ENCODE peak calls at places on chromosomes 16 and 17, in ten cellular contexts. G, L, H, P, Z, U, J, N, V and A are unnamed samples. For H3K36me3, the result is how much of the 10 kb centered on the place peaks cover.

GRCh38 chr16:68778551-68779231 is 41.6 kb downstream of the CDH1 start:
- DNase-seq in L (no peak), U (peak), Z (no peak), G (no peak), V (no peak), P (no peak), N (peak), J (no peak), H (peak), A (no peak)

GRCh38 chr16:77558786-77559185 is 124.0 kb upstream of the ADAMTS18 start:
- DNase-seq in H (no peak), G (no peak), L (no peak), V (no peak), J (no peak), N (no peak), Z (no peak), U (no peak), P (no peak), A (no peak)

GRCh38 chr17:79420318-79421243 is 190.3 kb downstream of the RBFOX3 start:
- DNase-seq in P (no peak), N (no peak), Z (no peak), V (no peak), U (no peak), H (no peak), L (peak), G (no peak), J (no peak), A (no peak)

GRCh38 chr16:75640598-75640997 is 6.9 kb downstream of the KARS1 start:
- DNase-seq in V (no peak), N (no peak), U (no peak), G (no peak), L (no peak), J (no peak), Z (no peak), P (no peak), H (no peak), A (no peak)

GRCh38 chr16:60641067-60641466 is 1395.2 kb downstream of the CDH8 start:
- DNase-seq in J (no peak), H (no peak), N (no peak), V (no peak), P (no peak), U (no peak), L (no peak), G (no peak), Z (no peak), A (no peak)

GRCh38 chr17:67421869-67422273 is 44.8 kb downstream of the PITPNC1 start:
- DNase-seq in L (peak), J (peak), P (peak), U (no peak), N (no peak), G (no peak), V (peak), H (peak), Z (no peak), A (no peak)

GRCh38 chr17:41284043-41284442 is 8.5 kb downstream of the KRTAP9-7 start:
- DNase-seq in L (peak), Z (no peak), G (no peak), J (no peak), N (no peak), P (no peak), U (no peak), H (peak), V (no peak), A (no peak)

GRCh38 chr16:4538386-4539235 is at the start of gene CDIP1:
- DNase-seq in H (peak), G (peak), Z (peak), N (peak), L (peak), V (peak), P (no peak), U (peak), J (peak), A (peak)

GRCh38 chr16:88118376-88118775 is 167.1 kb downstream of the BANP start:
- DNase-seq in Z (no peak), L (no peak), U (peak), P (no peak), H (no peak), V (no peak), G (no peak), N (no peak), J (no peak), A (no peak)

GRCh38 chr17:76408037-76408849 is 23.8 kb downstream of the SPHK1 start:
- DNase-seq in V (no peak), H (peak), N (peak), G (peak), U (peak), J (peak), L (peak), Z (peak), P (peak), A (peak)

GRCh38 chr17:44630703-44631102 is 25.6 kb upstream of the MEIOC start:
- DNase-seq in G (no peak), V (no peak), H (no peak), L (no peak), U (no peak), P (no peak), N (no peak), J (no peak), Z (no peak), A (no peak)

GRCh38 chr17:492015-492399 is 139.4 kb upstream of the RPH3AL start:
- DNase-seq in V (no peak), L (no peak), G (peak), N (no peak), H (no peak), U (no peak), J (no peak), Z (no peak), P (no peak), A (no peak)

GRCh38 chr16:67936124-67936875 is at the start of gene PSMB10:
- DNase-seq in J (no peak), U (peak), G (peak), Z (peak), L (peak), V (peak), P (no peak), N (peak), H (peak), A (peak)

GRCh38 chr16:50209548-50210265 is 56.6 kb downstream of the TENT4B start:
- DNase-seq in Z (no peak), P (no peak), U (no peak), L (no peak), N (no peak), H (peak), G (no peak), J (no peak), V (no peak), A (peak)

GRCh38 chr17:67481808-67482207 is 104.7 kb downstream of the PITPNC1 start:
- DNase-seq in L (peak), V (no peak), U (no peak), P (no peak), H (no peak), J (no peak), N (no peak), G (no peak), Z (no peak), A (no peak)

GRCh38 chr16:83963277-83964119 is 4.5 kb upstream of the NECAB2 start:
- DNase-seq in G (peak), Z (no peak), J (no peak), U (no peak), V (no peak), P (no peak), L (no peak), N (no peak), H (no peak), A (no peak)

GRCh38 chr16:68345351-68345810 is 34.6 kb downstream of the PRMT7 start:
- DNase-seq in G (peak), J (no peak), Z (no peak), P (peak), H (no peak), L (no peak), N (no peak), V (no peak), U (no peak), A (no peak)

GRCh38 chr17:82685291-82685690 is 13.2 kb downstream of the RAB40B start:
- DNase-seq in N (no peak), G (no peak), V (no peak), U (no peak), H (no peak), Z (no peak), J (no peak), P (no peak), L (no peak), A (no peak)

GRCh38 chr16:68084504-68085258 is 489 bp upstream of the NFATC3 start:
- DNase-seq in H (peak), J (peak), Z (peak), P (peak), G (peak), N (peak), L (peak), U (peak), V (peak), A (peak)

DNA sequence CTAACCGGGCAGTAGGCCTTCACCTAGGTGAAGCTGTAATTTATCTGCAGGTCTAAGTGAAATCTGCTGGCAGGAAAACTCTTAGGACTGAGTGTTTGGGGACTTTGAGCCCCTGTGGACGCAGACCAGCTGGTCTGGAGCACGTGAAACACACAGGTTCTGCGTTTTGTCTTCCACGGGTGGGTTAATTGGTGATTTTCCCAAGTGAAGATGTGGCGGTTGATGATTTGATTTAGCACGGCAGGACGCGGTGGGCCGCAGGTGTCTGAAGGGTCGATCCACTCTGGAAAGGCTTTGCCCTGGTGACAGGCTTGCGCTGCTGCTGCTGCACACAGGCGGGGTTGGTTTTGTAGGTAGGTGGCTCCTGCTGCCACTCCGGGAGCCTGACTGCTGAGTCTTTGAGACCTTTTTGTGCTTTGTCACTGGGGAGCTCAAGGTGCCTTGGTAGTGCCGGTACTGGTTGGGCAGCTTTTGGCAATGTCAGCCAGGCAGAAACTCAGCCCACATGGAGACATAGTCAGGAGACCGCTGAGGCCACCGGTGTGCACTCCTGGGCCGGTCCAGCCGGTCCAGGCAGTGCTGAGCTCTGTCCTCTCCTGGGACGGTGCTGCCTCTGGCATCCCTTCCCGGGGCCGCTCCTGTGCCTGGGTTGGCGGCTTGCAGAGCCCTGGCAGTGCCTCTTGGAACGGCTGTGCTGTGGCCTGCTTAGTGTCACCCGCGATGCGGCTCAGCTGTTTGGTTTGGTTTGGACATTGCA is 2.3 kb downstream of the BAIAP2 start:
- DNase-seq in H (no peak), L (no peak), G (peak), P (no peak), J (no peak), V (no peak), Z (no peak), N (peak), U (no peak), A (no peak)
- H3K4me3 ChIP-seq in H (no peak), L (peak), G (no peak), P (no peak), J (no peak), V (no peak), Z (no peak), N (peak), U (no peak), A (peak)

DNA sequence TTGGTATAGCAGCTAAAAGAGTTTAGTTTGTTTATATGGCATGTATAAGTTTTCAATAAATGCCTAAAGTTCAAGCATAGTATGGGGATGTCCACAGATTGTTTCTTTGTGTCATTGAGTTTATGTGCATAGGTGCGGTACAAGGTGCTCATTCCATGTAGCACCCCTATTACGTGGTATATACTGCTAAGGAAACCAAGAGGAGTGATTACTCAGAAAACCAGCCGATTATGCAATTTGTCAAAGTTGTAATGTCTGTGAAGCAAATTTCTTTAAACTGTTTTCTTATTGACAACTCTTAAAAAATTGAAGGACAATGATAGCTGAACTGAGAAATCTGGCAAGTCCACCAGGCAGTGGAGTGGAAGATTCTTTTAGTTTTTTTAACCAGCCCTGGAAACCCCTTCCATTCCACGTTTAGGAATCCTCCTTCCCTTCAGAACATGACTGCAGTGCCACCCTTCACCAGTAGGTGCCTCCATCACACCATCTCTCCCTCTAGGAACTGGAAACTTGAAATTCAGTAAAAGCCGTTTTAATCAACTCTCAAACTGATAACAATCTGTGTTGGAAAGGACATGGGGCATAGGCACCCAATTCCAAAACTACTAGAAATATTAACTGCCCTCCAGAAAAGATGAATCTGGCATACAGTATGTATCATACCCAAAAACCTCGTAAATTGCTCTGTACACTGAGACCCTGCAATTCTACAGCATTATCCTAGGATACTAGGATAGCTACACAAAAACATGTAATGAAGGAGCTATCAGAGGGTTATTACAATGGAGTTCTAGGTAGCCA is 43.5 kb downstream of the REXO5 start:
- DNase-seq in P (peak), N (peak), U (peak), L (peak), J (peak), G (peak), Z (peak), V (peak), H (peak), A (peak)
- H3K36me3 ChIP-seq in P (under half), N (under half), U (under half), L (under half), J (under half), G (under half), Z (under half), V (under half), H (under half), A (under half)

GRCh38 chr16:85392756-85393673 is 220.1 kb upstream of the GSE1 start:
- DNase-seq in U (no peak), J (no peak), N (no peak), L (no peak), V (no peak), G (no peak), H (no peak), Z (no peak), P (peak), A (peak)

GRCh38 chr16:85395207-85395912 is 217.8 kb upstream of the GSE1 start:
- DNase-seq in V (peak), Z (peak), P (peak), L (peak), G (peak), J (no peak), H (no peak), U (no peak), N (peak), A (peak)

GRCh38 chr16:85391769-85392583 is 221.1 kb upstream of the GSE1 start:
- DNase-seq in G (no peak), L (peak), P (peak), H (no peak), U (no peak), J (no peak), Z (no peak), V (no peak), N (no peak), A (no peak)

GRCh38 chr16:85394511-85395206 is 218.5 kb upstream of the GSE1 start:
- DNase-seq in U (no peak), L (no peak), H (no peak), Z (no peak), P (peak), G (no peak), N (no peak), V (no peak), J (no peak), A (peak)

GRCh38 chr16:85393674-85394510 is 219.2 kb upstream of the GSE1 start:
- DNase-seq in P (peak), J (peak), U (peak), H (peak), G (peak), V (peak), Z (peak), N (peak), L (peak), A (peak)
- H3K4me3 ChIP-seq in P (no peak), J (no peak), U (no peak), H (no peak), G (no peak), V (no peak), Z (peak), N (no peak), L (no peak), A (no peak)

GRCh38 chr16:23666919-23667659 is 11.6 kb upstream of the PLK1 start:
- DNase-seq in L (no peak), H (no peak), J (no peak), P (no peak), Z (no peak), V (no peak), N (no peak), G (no peak), U (no peak), A (no peak)
- H3K36me3 ChIP-seq in L (half or more), H (under half), J (half or more), P (half or more), Z (half or more), V (under half), N (half or more), G (under half), U (under half), A (half or more)

GRCh38 chr17:28571255-28572122 is at the start of gene PIGS:
- DNase-seq in G (peak), U (peak), L (peak), N (peak), H (peak), Z (peak), J (peak), V (peak), P (peak), A (peak)

GRCh38 chr17:28570716-28571254 is 539 bp downstream of the PIGS start:
- DNase-seq in G (peak), U (peak), V (no peak), Z (peak), P (peak), N (no peak), H (peak), J (peak), L (peak), A (peak)

GRCh38 chr17:28573966-28574480 is 2.7 kb downstream of the ALDOC start:
- DNase-seq in N (no peak), U (no peak), J (no peak), Z (no peak), H (no peak), V (no peak), P (no peak), L (no peak), G (no peak), A (no peak)

GRCh38 chr17:28573521-28573920 is 2.2 kb upstream of the PIGS start:
- DNase-seq in P (no peak), U (no peak), Z (no peak), L (no peak), J (no peak), G (no peak), N (no peak), V (no peak), H (no peak), A (no peak)

DNA sequence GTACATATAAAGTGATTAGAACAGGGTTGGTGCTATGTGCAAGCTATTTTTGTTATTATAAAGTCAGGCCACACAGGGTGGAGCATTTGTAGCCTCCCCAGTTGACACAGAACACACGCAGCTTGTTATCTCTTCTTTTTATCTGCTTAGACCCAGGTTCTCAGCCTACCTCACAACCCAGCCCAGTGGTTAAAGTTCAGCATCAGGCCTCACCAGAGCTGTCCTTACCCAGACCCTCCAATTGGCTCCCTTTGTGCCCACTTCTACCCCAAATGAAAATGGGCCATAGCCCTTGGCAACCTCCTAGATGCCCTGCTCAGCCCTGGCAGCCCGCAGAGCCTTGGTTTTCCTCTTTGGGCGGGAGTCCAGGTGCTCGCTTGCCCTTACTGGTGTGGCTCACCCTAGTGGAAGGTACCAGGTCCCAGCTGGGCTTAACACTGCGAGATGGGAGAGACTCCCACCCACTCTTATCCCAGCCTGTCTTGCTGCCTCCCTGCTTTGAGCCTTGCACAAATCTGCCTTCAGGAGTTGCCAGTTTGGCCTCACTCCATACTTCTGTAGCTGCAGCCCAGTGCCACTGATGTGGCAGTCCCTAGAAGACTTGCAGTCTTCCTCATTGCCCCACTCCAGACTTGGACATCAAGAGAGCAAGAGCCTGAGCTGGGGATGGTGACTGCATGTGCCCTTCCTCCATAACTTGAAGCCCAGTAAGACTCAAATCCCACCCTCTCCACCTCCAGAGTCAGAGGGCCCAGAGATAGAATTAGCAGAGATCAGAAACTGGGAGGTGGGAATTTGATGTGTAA is 1.2 kb upstream of the PIGS start:
- DNase-seq in J (no peak), U (peak), L (no peak), V (no peak), G (peak), P (no peak), H (no peak), Z (no peak), N (no peak), A (no peak)
- H3K4me3 ChIP-seq in J (peak), U (no peak), L (peak), V (peak), G (no peak), P (peak), H (peak), Z (peak), N (peak), A (no peak)

GRCh38 chr16:53258809-53259208 is 175.5 kb upstream of the RBL2 start:
- DNase-seq in L (no peak), H (no peak), P (no peak), V (no peak), Z (no peak), J (no peak), G (no peak), N (no peak), U (no peak), A (no peak)

GRCh38 chr16:53266156-53266555 is 168.1 kb upstream of the RBL2 start:
- DNase-seq in U (no peak), P (no peak), H (no peak), L (no peak), G (no peak), J (no peak), Z (no peak), V (no peak), N (no peak), A (no peak)

GRCh38 chr16:53257001-53257400 is 177.3 kb upstream of the RBL2 start:
- DNase-seq in G (no peak), V (no peak), Z (no peak), U (no peak), H (peak), J (no peak), L (peak), N (no peak), P (no peak), A (no peak)

DNA sequence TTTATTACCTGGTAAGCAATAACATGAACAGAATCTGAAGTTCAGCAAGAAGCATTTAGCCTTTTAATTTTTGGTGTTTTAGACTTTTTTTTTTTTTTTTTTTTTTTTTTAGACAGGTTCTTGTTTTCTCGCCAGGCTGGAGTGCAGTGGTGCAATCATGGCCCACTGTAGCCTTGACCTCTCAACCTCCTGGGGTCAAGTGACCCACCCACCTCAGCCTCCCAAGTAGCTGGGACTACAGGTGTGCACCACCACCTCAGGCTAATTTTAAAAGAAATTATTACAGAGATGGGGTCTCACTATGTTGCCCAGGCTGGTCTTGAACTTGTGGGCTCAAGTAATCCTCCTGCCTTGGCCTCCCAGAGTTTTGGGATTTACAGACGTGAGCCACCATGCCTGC is 173.0 kb upstream of the RBL2 start:
- DNase-seq in H (no peak), J (no peak), G (no peak), Z (no peak), L (no peak), P (no peak), U (no peak), N (no peak), V (no peak), A (no peak)
- H3K36me3 ChIP-seq in H (under half), J (under half), G (under half), Z (half or more), L (half or more), P (half or more), U (under half), N (half or more), V (under half), A (under half)